ENCODE peak calls at places on chromosomes 3 and 15, in six cellular contexts. Z is ovary, F is transverse colon, N is uterus, S is A549, Q is tibial nerve. D is an unnamed sample.

GRCh38 chr3:194204036-194204792 is 68.3 kb downstream of the HES1 start:
- DNase-seq in Z (no peak), F (no peak), N (no peak), S (no peak), Q (no peak), D (peak)

GRCh38 chr3:141051641-141052569 is 758 bp downstream of the SPSB4 start:
- DNase-seq in Z (no peak), F (no peak), N (no peak), S (peak), Q (no peak), D (no peak)

GRCh38 chr3:134057006-134057832 is 27.5 kb upstream of the SLCO2A1 start:
- DNase-seq in Z (no peak), F (no peak), N (no peak), S (no peak), Q (no peak), D (peak)

GRCh38 chr3:61149236-61149635 is 102.0 kb downstream of the FHIT start:
- DNase-seq in Z (no peak), F (no peak), N (no peak), S (no peak), Q (no peak), D (no peak)

GRCh38 chr15:50758712-50759205 is 6.7 kb downstream of the SPPL2A start:
- DNase-seq in Z (no peak), F (no peak), N (no peak), S (no peak), Q (no peak), D (no peak)

GRCh38 chr15:85479071-85479647 is 98.8 kb downstream of the AKAP13 start:
- DNase-seq in Z (no peak), F (no peak), N (no peak), S (no peak), Q (no peak), D (no peak)

GRCh38 chr15:72242775-72243370 is 11.9 kb upstream of the PKM start:
- DNase-seq in Z (no peak), F (no peak), N (no peak), S (no peak), Q (no peak), D (no peak)

GRCh38 chr3:134640872-134641470 is 9.9 kb downstream of the KY start:
- DNase-seq in Z (no peak), F (no peak), N (no peak), S (peak), Q (no peak), D (peak)

GRCh38 chr3:61141697-61142096 is 109.6 kb downstream of the FHIT start:
- DNase-seq in Z (no peak), F (no peak), N (no peak), S (no peak), Q (no peak), D (no peak)

GRCh38 chr15:37056168-37056893 is 44.0 kb downstream of the MEIS2 start:
- DNase-seq in Z (no peak), F (no peak), N (peak), S (no peak), Q (no peak), D (no peak)

GRCh38 chr15:99213187-99213811 is 36.1 kb downstream of the TTC23 start:
- DNase-seq in Z (peak), F (peak), N (peak), S (peak), Q (peak), D (peak)

GRCh38 chr3:160129459-160130061 is 95.7 kb upstream of the C3orf80 start:
- DNase-seq in Z (no peak), F (no peak), N (no peak), S (peak), Q (no peak), D (no peak)

GRCh38 chr15:96351801-96352593 is 21.5 kb downstream of the NR2F2 start:
- DNase-seq in Z (peak), F (no peak), N (peak), S (no peak), Q (no peak), D (no peak)

GRCh38 chr3:189172668-189173419 is 1.1 kb downstream of the TPRG1 start:
- DNase-seq in Z (no peak), F (no peak), N (no peak), S (no peak), Q (no peak), D (no peak)

GRCh38 chr15:64096486-64097431 is 977 bp downstream of the SNX1 start:
- DNase-seq in Z (peak), F (no peak), N (no peak), S (peak), Q (no peak), D (peak)

DNA sequence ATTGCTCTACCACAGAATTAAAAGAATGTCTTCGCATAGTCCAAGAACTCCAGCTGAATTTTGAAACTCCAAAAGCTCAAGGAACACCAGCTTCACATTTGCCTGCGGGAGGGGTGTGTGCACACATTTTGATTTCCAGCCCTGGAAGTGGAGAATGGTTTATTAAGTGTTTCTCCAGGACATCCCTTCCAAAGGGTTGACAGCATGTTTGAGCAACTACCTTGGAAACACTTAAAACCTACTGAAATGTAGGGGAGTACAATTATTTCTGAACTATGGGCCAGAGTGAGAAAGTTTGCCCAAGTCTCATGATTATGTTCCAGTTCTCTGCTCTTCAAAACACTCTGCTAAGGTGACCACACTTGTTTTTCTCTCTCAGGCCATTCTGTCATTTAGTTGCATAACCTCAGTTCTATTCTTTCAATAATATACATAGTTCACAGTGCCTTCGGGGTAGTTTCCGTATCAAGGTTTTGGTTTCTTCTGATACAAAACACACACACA is 7.9 kb downstream of the ACP3 start:
- DNase-seq in Z (no peak), F (no peak), N (peak), S (no peak), Q (no peak), D (peak)
- TF ChIP-seq POLR2A in Z (no peak), F (no peak), N (no peak), S (no peak), Q (no peak), D (peak)

DNA sequence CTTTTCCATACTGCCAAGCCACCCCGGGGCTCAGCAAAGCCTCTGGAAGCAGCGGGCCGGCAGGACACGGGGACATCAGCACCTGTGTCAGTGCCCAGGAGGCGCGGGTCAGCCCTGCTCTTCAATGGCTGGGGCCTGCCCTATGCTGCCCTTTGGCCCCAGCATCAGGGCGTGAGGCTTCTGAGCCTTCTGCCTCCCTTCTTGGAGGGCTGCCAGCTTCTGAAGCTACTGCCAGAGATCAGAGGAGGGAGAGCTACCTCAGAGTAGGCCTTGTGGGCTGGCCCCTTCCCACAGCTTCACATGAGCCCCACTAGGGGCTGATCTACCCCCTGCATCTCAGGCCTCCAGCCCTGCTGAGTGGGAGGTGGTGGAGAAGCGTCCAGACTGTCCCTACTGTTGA is 13.0 kb upstream of the TMEM115 start:
- DNase-seq in Z (no peak), F (peak), N (no peak), S (no peak), Q (no peak), D (no peak)
- TF ChIP-seq CTCF in Z (no peak), F (no peak), N (no peak), S (no peak), Q (no peak), D (no peak)

DNA sequence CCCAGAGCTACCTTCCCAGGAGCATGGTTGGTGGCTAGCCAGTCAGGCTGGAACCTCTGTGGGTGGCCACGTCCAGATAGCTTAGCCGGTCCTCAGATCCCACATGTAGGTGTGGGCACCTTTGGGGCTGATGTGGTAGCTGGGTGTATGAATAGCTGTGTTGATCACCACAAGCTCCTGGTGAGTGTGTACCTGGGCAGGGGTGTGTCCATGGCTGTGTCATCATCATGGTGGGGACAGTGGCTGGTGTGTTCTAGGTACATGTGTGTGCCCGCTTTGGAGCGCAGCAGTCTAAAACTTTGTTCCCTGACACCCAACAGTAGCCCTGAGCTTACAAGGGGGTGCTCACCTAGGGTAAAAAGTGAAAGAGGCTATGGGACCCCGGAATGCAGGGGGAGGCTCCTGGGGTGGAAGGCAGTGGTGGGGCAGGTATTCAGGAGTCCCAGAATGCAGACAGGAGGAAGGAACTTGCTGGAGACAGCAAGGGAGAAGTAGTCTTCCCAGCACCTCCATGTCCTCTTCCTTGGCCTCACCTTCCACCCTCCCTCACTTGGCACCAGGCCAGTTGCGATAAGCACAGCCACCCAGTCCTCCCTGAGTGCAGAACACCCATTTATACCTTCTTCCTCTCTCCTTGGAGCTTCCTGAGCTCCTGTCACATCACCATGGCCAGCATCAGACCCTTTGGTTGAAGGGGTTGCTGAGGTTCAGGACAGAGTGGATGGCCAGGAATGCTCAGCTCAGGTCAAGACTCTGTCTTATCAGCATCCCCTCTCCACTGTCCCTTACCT is 1.2 kb downstream of the CISH start:
- DNase-seq in Z (peak), F (peak), N (no peak), S (no peak), Q (no peak), D (peak)
- TF ChIP-seq POLR2A in Z (no peak), F (no peak), N (no peak), S (no peak), Q (no peak), D (peak)

GRCh38 chr3:122665226-122665786 is 15.3 kb upstream of the PARP14 start:
- DNase-seq in Z (no peak), F (no peak), N (no peak), S (no peak), Q (no peak), D (no peak)

GRCh38 chr3:122661633-122662032 is 19.0 kb upstream of the PARP14 start:
- DNase-seq in Z (no peak), F (no peak), N (no peak), S (no peak), Q (no peak), D (no peak)

GRCh38 chr3:122660575-122660974 is 20.1 kb upstream of the PARP14 start:
- DNase-seq in Z (no peak), F (no peak), N (no peak), S (peak), Q (no peak), D (peak)
- TF ChIP-seq CTCF in Z (no peak), F (no peak), N (no peak), S (no peak), Q (no peak), D (no peak)

DNA sequence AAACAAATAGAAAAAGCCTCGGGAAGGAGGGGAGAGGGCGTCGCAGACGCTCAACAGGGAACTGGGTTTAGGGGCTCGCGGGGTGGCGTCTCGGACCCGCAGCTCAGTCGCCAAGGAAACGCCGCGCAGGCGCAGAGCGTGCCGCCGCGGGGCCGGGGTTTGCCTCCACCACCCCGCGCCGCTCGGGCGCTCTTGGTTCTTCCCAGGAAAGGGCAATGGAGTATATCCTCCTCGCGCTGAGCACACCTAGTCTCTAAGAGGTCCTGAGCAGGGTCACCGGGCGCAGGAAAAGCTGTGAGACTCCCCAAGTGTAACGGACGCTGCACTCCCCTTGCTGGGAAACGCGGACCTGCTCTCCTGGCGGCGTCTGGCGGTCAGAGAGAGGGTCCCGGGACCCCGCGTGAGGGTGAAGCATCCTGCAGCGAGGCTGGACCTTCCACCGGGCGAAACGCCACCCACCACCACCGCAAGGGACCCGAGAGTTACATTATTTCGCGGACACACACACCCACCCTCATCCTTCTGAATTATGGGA is 713 bp downstream of the PLCH1 start:
- DNase-seq in Z (peak), F (peak), N (no peak), S (peak), Q (no peak), D (peak)
- TF ChIP-seq POLR2A in Z (no peak), F (peak), N (no peak), S (peak), Q (no peak), D (no peak)

GRCh38 chr3:196528639-196529233 is 13.6 kb upstream of the SMCO1 start:
- DNase-seq in Z (peak), F (peak), N (peak), S (peak), Q (no peak), D (peak)
- TF ChIP-seq CTCF in Z (no peak), F (peak), N (peak), S (peak), Q (peak), D (peak)